ENCODE peak calls at places on chromosomes 13 and 19, in seven cellular contexts. One of them, this sample, is unnamed.

GRCh38 chr19:41411682-41412265 is 14.2 kb downstream of the BCKDHA start:
- DNase-seq in pons: peak
- DNase-seq in CD4-positive, alpha-beta T cell: no peak
- DNase-seq in stimulated activated CD4-positive, alpha-beta T cell treated with anti-CD3 and anti-CD28 coated beads, Interleukin-1b, Interleukin-23, amount 100 ng/mL, for 1 hour: no peak
- DNase-seq in dermis microvascular lymphatic vessel endothelial cell: no peak
- DNase-seq in HEK293T: no peak
- DNase-seq in amniotic stem cell: no peak
- DNase-seq in this sample: peak

GRCh38 chr13:92833071-92833470 is 393.5 kb upstream of the GPC6 start:
- DNase-seq in pons: no peak
- DNase-seq in CD4-positive, alpha-beta T cell: no peak
- DNase-seq in stimulated activated CD4-positive, alpha-beta T cell treated with anti-CD3 and anti-CD28 coated beads, Interleukin-1b, Interleukin-23, amount 100 ng/mL, for 1 hour: no peak
- DNase-seq in dermis microvascular lymphatic vessel endothelial cell: no peak
- DNase-seq in HEK293T: no peak
- DNase-seq in amniotic stem cell: no peak
- DNase-seq in this sample: no peak

GRCh38 chr13:50255639-50256038 is 240.4 kb downstream of the KCNRG start:
- DNase-seq in pons: no peak
- DNase-seq in CD4-positive, alpha-beta T cell: no peak
- DNase-seq in stimulated activated CD4-positive, alpha-beta T cell treated with anti-CD3 and anti-CD28 coated beads, Interleukin-1b, Interleukin-23, amount 100 ng/mL, for 1 hour: no peak
- DNase-seq in dermis microvascular lymphatic vessel endothelial cell: no peak
- DNase-seq in HEK293T: no peak
- DNase-seq in amniotic stem cell: no peak
- DNase-seq in this sample: no peak

GRCh38 chr13:67048084-67048792 is 181.9 kb downstream of the PCDH9 start:
- DNase-seq in pons: no peak
- DNase-seq in CD4-positive, alpha-beta T cell: no peak
- DNase-seq in stimulated activated CD4-positive, alpha-beta T cell treated with anti-CD3 and anti-CD28 coated beads, Interleukin-1b, Interleukin-23, amount 100 ng/mL, for 1 hour: no peak
- DNase-seq in dermis microvascular lymphatic vessel endothelial cell: peak
- DNase-seq in HEK293T: peak
- DNase-seq in amniotic stem cell: no peak
- DNase-seq in this sample: no peak

GRCh38 chr13:78881054-78881453 is 222.1 kb upstream of the OBI1 start:
- DNase-seq in pons: no peak
- DNase-seq in CD4-positive, alpha-beta T cell: no peak
- DNase-seq in stimulated activated CD4-positive, alpha-beta T cell treated with anti-CD3 and anti-CD28 coated beads, Interleukin-1b, Interleukin-23, amount 100 ng/mL, for 1 hour: no peak
- DNase-seq in dermis microvascular lymphatic vessel endothelial cell: no peak
- DNase-seq in HEK293T: peak
- DNase-seq in amniotic stem cell: no peak
- DNase-seq in this sample: no peak

GRCh38 chr13:29934531-29935308 is 84.3 kb upstream of the UBL3 start:
- DNase-seq in pons: no peak
- DNase-seq in CD4-positive, alpha-beta T cell: no peak
- DNase-seq in stimulated activated CD4-positive, alpha-beta T cell treated with anti-CD3 and anti-CD28 coated beads, Interleukin-1b, Interleukin-23, amount 100 ng/mL, for 1 hour: no peak
- DNase-seq in dermis microvascular lymphatic vessel endothelial cell: no peak
- DNase-seq in HEK293T: no peak
- DNase-seq in amniotic stem cell: no peak
- DNase-seq in this sample: no peak

GRCh38 chr13:112176746-112177119 is 109.8 kb downstream of the SOX1 start:
- DNase-seq in pons: no peak
- DNase-seq in CD4-positive, alpha-beta T cell: no peak
- DNase-seq in stimulated activated CD4-positive, alpha-beta T cell treated with anti-CD3 and anti-CD28 coated beads, Interleukin-1b, Interleukin-23, amount 100 ng/mL, for 1 hour: no peak
- DNase-seq in dermis microvascular lymphatic vessel endothelial cell: no peak
- DNase-seq in HEK293T: no peak
- DNase-seq in amniotic stem cell: no peak
- DNase-seq in this sample: no peak

GRCh38 chr19:11345122-11345752 is 831 bp downstream of the TMEM205 start:
- DNase-seq in pons: no peak
- DNase-seq in CD4-positive, alpha-beta T cell: no peak
- DNase-seq in stimulated activated CD4-positive, alpha-beta T cell treated with anti-CD3 and anti-CD28 coated beads, Interleukin-1b, Interleukin-23, amount 100 ng/mL, for 1 hour: no peak
- DNase-seq in dermis microvascular lymphatic vessel endothelial cell: no peak
- DNase-seq in HEK293T: no peak
- DNase-seq in amniotic stem cell: no peak
- DNase-seq in this sample: no peak

GRCh38 chr19:1651548-1652394 is 644 bp downstream of the TCF3 start:
- DNase-seq in pons: no peak
- DNase-seq in CD4-positive, alpha-beta T cell: peak
- DNase-seq in stimulated activated CD4-positive, alpha-beta T cell treated with anti-CD3 and anti-CD28 coated beads, Interleukin-1b, Interleukin-23, amount 100 ng/mL, for 1 hour: no peak
- DNase-seq in dermis microvascular lymphatic vessel endothelial cell: peak
- DNase-seq in HEK293T: peak
- DNase-seq in amniotic stem cell: no peak
- DNase-seq in this sample: no peak

GRCh38 chr19:35144600-35145436 is 1.8 kb downstream of the FXYD7 start:
- DNase-seq in pons: no peak
- DNase-seq in CD4-positive, alpha-beta T cell: no peak
- DNase-seq in stimulated activated CD4-positive, alpha-beta T cell treated with anti-CD3 and anti-CD28 coated beads, Interleukin-1b, Interleukin-23, amount 100 ng/mL, for 1 hour: no peak
- DNase-seq in dermis microvascular lymphatic vessel endothelial cell: no peak
- DNase-seq in HEK293T: peak
- DNase-seq in amniotic stem cell: no peak
- DNase-seq in this sample: no peak

This sample was measured in cerebellum.